ENCODE peak calls at places on chromosome 12, in nine cellular contexts. Z is posterior cingulate gyrus, D is AG04450, Y is AG08396, T is occipital lobe, I is A673, J is LoVo, X is RPMI8226, L is NCI-H2029. U is an unnamed sample.

GRCh38 chr12:47551426-47551851 is 154.4 kb downstream of the RPAP3 start:
- DNase-seq in Z (no peak), D (no peak), Y (peak), T (no peak), I (no peak), J (no peak), X (no peak), L (no peak), U (no peak)

GRCh38 chr12:26800347-26800746 is 32.6 kb downstream of the ITPR2 start:
- DNase-seq in Z (no peak), D (no peak), Y (no peak), T (no peak), I (no peak), J (no peak), X (no peak), L (no peak), U (no peak)

GRCh38 chr12:24359418-24359817 is 409.9 kb upstream of the SOX5 start:
- DNase-seq in Z (no peak), D (no peak), Y (no peak), T (no peak), I (no peak), J (no peak), X (no peak), L (no peak), U (no peak)

GRCh38 chr12:110501378-110501721 is 561 bp downstream of the VPS29 start:
- DNase-seq in Z (no peak), D (no peak), Y (peak), T (no peak), I (peak), J (peak), X (peak), L (peak), U (peak)

GRCh38 chr12:69007166-69007857 is 74.3 kb upstream of the CPM start:
- DNase-seq in Z (no peak), D (peak), Y (peak), T (peak), I (peak), J (peak), X (no peak), L (peak), U (no peak)

GRCh38 chr12:96811083-96811482 is 96.0 kb upstream of the NEDD1 start:
- DNase-seq in Z (no peak), D (peak), Y (peak), T (no peak), I (peak), J (peak), X (no peak), L (no peak), U (no peak)

GRCh38 chr12:121858662-121859572 is at the start of gene HPD:
- DNase-seq in Z (no peak), D (peak), Y (peak), T (no peak), I (no peak), J (no peak), X (no peak), L (no peak), U (no peak)

GRCh38 chr12:96401061-96401871 is 1.0 kb upstream of the CDK17 start:
- DNase-seq in Z (no peak), D (peak), Y (peak), T (no peak), I (peak), J (peak), X (peak), L (peak), U (no peak)

GRCh38 chr12:46181465-46181864 is 87.4 kb downstream of the SLC38A1 start:
- DNase-seq in Z (no peak), D (no peak), Y (no peak), T (no peak), I (no peak), J (no peak), X (no peak), L (no peak), U (no peak)

GRCh38 chr12:121400332-121401139 is 618 bp downstream of the RNF34 start:
- DNase-seq in Z (peak), D (no peak), Y (peak), T (no peak), I (peak), J (peak), X (peak), L (peak), U (no peak)

GRCh38 chr12:1837541-1838206 is 17.3 kb downstream of the LRTM2 start:
- DNase-seq in Z (peak), D (no peak), Y (peak), T (no peak), I (no peak), J (no peak), X (no peak), L (no peak), U (no peak)

GRCh38 chr12:3421599-3421998 is 69.4 kb upstream of the PRMT8 start:
- DNase-seq in Z (no peak), D (no peak), Y (no peak), T (no peak), I (no peak), J (no peak), X (no peak), L (no peak), U (no peak)

GRCh38 chr12:108933950-108934349 is 54.1 kb downstream of the DAO start:
- DNase-seq in Z (no peak), D (no peak), Y (no peak), T (no peak), I (no peak), J (no peak), X (no peak), L (no peak), U (no peak)

GRCh38 chr12:67691220-67691619 is 42.7 kb downstream of the DYRK2 start:
- DNase-seq in Z (no peak), D (no peak), Y (no peak), T (no peak), I (no peak), J (no peak), X (no peak), L (no peak), U (no peak)

GRCh38 chr12:110896559-110896958 is 23.8 kb downstream of the MYL2 start:
- DNase-seq in Z (no peak), D (no peak), Y (no peak), T (no peak), I (no peak), J (peak), X (no peak), L (no peak), U (peak)

GRCh38 chr12:127620956-127621355 is 646.0 kb upstream of the TMEM132C start:
- DNase-seq in Z (no peak), D (no peak), Y (no peak), T (no peak), I (no peak), J (no peak), X (no peak), L (peak), U (no peak)

GRCh38 chr12:105100998-105101397 is 6.5 kb upstream of the WASHC4 start:
- DNase-seq in Z (no peak), D (no peak), Y (peak), T (no peak), I (no peak), J (no peak), X (no peak), L (no peak), U (no peak)

GRCh38 chr12:25690996-25691864 is 138.1 kb upstream of the LMNTD1 start:
- DNase-seq in Z (no peak), D (no peak), Y (no peak), T (no peak), I (no peak), J (no peak), X (no peak), L (no peak), U (no peak)

GRCh38 chr12:50160643-50161042 is 6.5 kb downstream of the CERS5 start:
- DNase-seq in Z (no peak), D (no peak), Y (no peak), T (no peak), I (no peak), J (no peak), X (no peak), L (no peak), U (no peak)

GRCh38 chr12:64600164-64600561 is 10.1 kb upstream of the RASSF3 start:
- DNase-seq in Z (no peak), D (no peak), Y (no peak), T (no peak), I (no peak), J (no peak), X (no peak), L (peak), U (peak)

GRCh38 chr12:4256043-4256826 is 17.3 kb upstream of the CCND2 start:
- DNase-seq in Z (no peak), D (no peak), Y (no peak), T (no peak), I (no peak), J (no peak), X (no peak), L (no peak), U (no peak)

GRCh38 chr12:132766380-132767085 is 4.9 kb upstream of the ANKLE2 start:
- DNase-seq in Z (peak), D (no peak), Y (no peak), T (no peak), I (peak), J (no peak), X (no peak), L (peak), U (no peak)

GRCh38 chr12:1935700-1936378 is 17.4 kb upstream of the CACNA2D4 start:
- DNase-seq in Z (peak), D (no peak), Y (no peak), T (no peak), I (no peak), J (no peak), X (no peak), L (no peak), U (peak)

GRCh38 chr12:60231301-60231700 is 635.5 kb downstream of the SLC16A7 start:
- DNase-seq in Z (no peak), D (no peak), Y (no peak), T (no peak), I (no peak), J (no peak), X (no peak), L (no peak), U (no peak)

GRCh38 chr12:34300376-34301250 is 278.3 kb downstream of the ALG10 start:
- DNase-seq in Z (peak), D (no peak), Y (no peak), T (no peak), I (no peak), J (no peak), X (no peak), L (no peak), U (no peak)

GRCh38 chr12:111151441-111151840 is 217.5 kb downstream of the PHETA1 start:
- DNase-seq in Z (peak), D (no peak), Y (no peak), T (no peak), I (no peak), J (no peak), X (no peak), L (no peak), U (no peak)

GRCh38 chr12:109134186-109134917 is 18.0 kb downstream of the ACACB start:
- DNase-seq in Z (peak), D (no peak), Y (peak), T (no peak), I (no peak), J (no peak), X (no peak), L (no peak), U (no peak)

GRCh38 chr12:29799591-29799990 is 15.8 kb upstream of the TMTC1 start:
- DNase-seq in Z (no peak), D (no peak), Y (no peak), T (no peak), I (no peak), J (no peak), X (no peak), L (no peak), U (no peak)

GRCh38 chr12:53208877-53209463 is 1.9 kb upstream of the ITGB7 start:
- DNase-seq in Z (peak), D (no peak), Y (no peak), T (no peak), I (no peak), J (no peak), X (peak), L (no peak), U (no peak)

GRCh38 chr12:24947541-24948451 is 1.1 kb downstream of the BCAT1 start:
- DNase-seq in Z (no peak), D (no peak), Y (no peak), T (no peak), I (no peak), J (no peak), X (no peak), L (no peak), U (no peak)

GRCh38 chr12:28710882-28711281 is 438.2 kb upstream of the FAR2 start:
- DNase-seq in Z (no peak), D (peak), Y (peak), T (no peak), I (no peak), J (no peak), X (no peak), L (no peak), U (no peak)

GRCh38 chr12:124720019-124720686 is 143.5 kb downstream of the SCARB1 start:
- DNase-seq in Z (peak), D (no peak), Y (no peak), T (peak), I (no peak), J (no peak), X (no peak), L (peak), U (peak)

GRCh38 chr12:49049566-49050224 is 10.9 kb downstream of the KMT2D start:
- DNase-seq in Z (peak), D (peak), Y (peak), T (no peak), I (peak), J (no peak), X (no peak), L (no peak), U (no peak)

U was measured in LNCaP clone FGC.